ENCODE peak calls at places on chromosome X, in five cellular contexts. One of them, this sample, is unnamed.

GRCh38 chrX:53312946-53313745 is 31.8 kb upstream of the IQSEC2 start:
- DNase-seq in NAMALWA: peak; percentile 69
- DNase-seq in LoVo: peak; percentile 27
- DNase-seq in CD4-positive, alpha-beta T cell: peak; percentile 37
- DNase-seq in RPMI7951: peak; percentile 59
- DNase-seq in this sample: no peak

GRCh38 chrX:13119386-13119785 is 75.0 kb upstream of the FAM9C start:
- DNase-seq in NAMALWA: no peak
- DNase-seq in LoVo: no peak
- DNase-seq in CD4-positive, alpha-beta T cell: no peak
- DNase-seq in RPMI7951: peak; percentile 40
- DNase-seq in this sample: no peak

GRCh38 chrX:20217279-20217678 is 49.4 kb downstream of the RPS6KA3 start:
- DNase-seq in NAMALWA: no peak
- DNase-seq in LoVo: peak; percentile 59
- DNase-seq in CD4-positive, alpha-beta T cell: no peak
- DNase-seq in RPMI7951: peak; percentile 55
- DNase-seq in this sample: no peak

GRCh38 chrX:85379174-85379907 is at the start of gene POF1B:
- DNase-seq in NAMALWA: peak; percentile 55
- DNase-seq in LoVo: peak; percentile 59
- DNase-seq in CD4-positive, alpha-beta T cell: no peak
- DNase-seq in RPMI7951: no peak
- DNase-seq in this sample: no peak

GRCh38 chrX:84865113-84865512 is 138.6 kb upstream of the APOOL start:
- DNase-seq in NAMALWA: no peak
- DNase-seq in LoVo: no peak
- DNase-seq in CD4-positive, alpha-beta T cell: no peak
- DNase-seq in RPMI7951: no peak
- DNase-seq in this sample: no peak

GRCh38 chrX:42398967-42399631 is 378.9 kb downstream of the PPP1R2C start:
- DNase-seq in NAMALWA: no peak
- DNase-seq in LoVo: no peak
- DNase-seq in CD4-positive, alpha-beta T cell: no peak
- DNase-seq in RPMI7951: no peak
- DNase-seq in this sample: peak; percentile 36

GRCh38 chrX:123731258-123731986 is 1.4 kb downstream of the THOC2 start:
- DNase-seq in NAMALWA: no peak
- DNase-seq in LoVo: no peak
- DNase-seq in CD4-positive, alpha-beta T cell: no peak
- DNase-seq in RPMI7951: peak; percentile 5
- DNase-seq in this sample: no peak

GRCh38 chrX:140439455-140439854 is 65.4 kb downstream of the SOX3 start:
- DNase-seq in NAMALWA: no peak
- DNase-seq in LoVo: no peak
- DNase-seq in CD4-positive, alpha-beta T cell: no peak
- DNase-seq in RPMI7951: no peak
- DNase-seq in this sample: no peak

GRCh38 chrX:50967734-50968133 is 57.2 kb downstream of the BMP15 start:
- DNase-seq in NAMALWA: no peak
- DNase-seq in LoVo: no peak
- DNase-seq in CD4-positive, alpha-beta T cell: no peak
- DNase-seq in RPMI7951: no peak
- DNase-seq in this sample: no peak

GRCh38 chrX:136714626-136715599 is 65.8 kb downstream of the ARHGEF6 start:
- DNase-seq in NAMALWA: peak; percentile 54
- DNase-seq in LoVo: no peak
- DNase-seq in CD4-positive, alpha-beta T cell: no peak
- DNase-seq in RPMI7951: no peak
- DNase-seq in this sample: no peak

GRCh38 chrX:43958529-43958928 is 14.7 kb downstream of the NDP start:
- DNase-seq in NAMALWA: peak; percentile 72
- DNase-seq in LoVo: peak; percentile 63
- DNase-seq in CD4-positive, alpha-beta T cell: no peak
- DNase-seq in RPMI7951: peak; percentile 83
- DNase-seq in this sample: peak; percentile 58

GRCh38 chrX:429266-429825 is 42.6 kb upstream of the PPP2R3B start:
- DNase-seq in NAMALWA: no peak
- DNase-seq in LoVo: no peak
- DNase-seq in CD4-positive, alpha-beta T cell: no peak
- DNase-seq in RPMI7951: no peak
- DNase-seq in this sample: no peak

GRCh38 chrX:118823263-118824172 is at the start of gene ZCCHC12:
- DNase-seq in NAMALWA: no peak
- DNase-seq in LoVo: no peak
- DNase-seq in CD4-positive, alpha-beta T cell: peak; percentile 17
- DNase-seq in RPMI7951: peak; percentile 20
- DNase-seq in this sample: peak; percentile 33

This sample was measured in Jurkat, Clone E6-1.